ENCODE peak calls at places on chromosomes 16 and 17, in four cellular contexts. Z, I, O and Y are unnamed samples.

GRCh38 chr17:44878627-44879221 is 20.5 kb downstream of the EFTUD2 start:
- DNase-seq in Z (peak), I (peak), O (no peak), Y (no peak)

GRCh38 chr17:3049705-3050295 is 13.6 kb downstream of the OR1D5 start:
- DNase-seq in Z (no peak), I (no peak), O (no peak), Y (peak)

GRCh38 chr17:51351890-51352289 is 91.5 kb downstream of the UTP18 start:
- DNase-seq in Z (peak), I (peak), O (no peak), Y (no peak)

GRCh38 chr16:1768061-1768766 is 3.1 kb downstream of the NME3 start:
- DNase-seq in Z (no peak), I (no peak), O (no peak), Y (no peak)

GRCh38 chr17:58324409-58325288 is 3.9 kb downstream of the TSPOAP1 start:
- DNase-seq in Z (no peak), I (no peak), O (no peak), Y (peak)

GRCh38 chr16:8729779-8730334 is 55.4 kb downstream of the ABAT start:
- DNase-seq in Z (no peak), I (no peak), O (no peak), Y (no peak)

GRCh38 chr17:79645777-79646088 is 34.9 kb upstream of the RBFOX3 start:
- DNase-seq in Z (no peak), I (no peak), O (no peak), Y (no peak)

GRCh38 chr16:23679274-23679985 is 741 bp downstream of the PLK1 start:
- DNase-seq in Z (peak), I (no peak), O (no peak), Y (no peak)

GRCh38 chr17:82228278-82228841 is 482 bp upstream of the SLC16A3 start:
- DNase-seq in Z (no peak), I (no peak), O (no peak), Y (no peak)

GRCh38 chr16:11742041-11742535 is 569 bp downstream of the TXNDC11 start:
- DNase-seq in Z (no peak), I (no peak), O (peak), Y (no peak)

GRCh38 chr16:58462997-58463891 is 36.7 kb upstream of the NDRG4 start:
- DNase-seq in Z (no peak), I (no peak), O (no peak), Y (peak)

GRCh38 chr17:76270127-76270592 is 5.0 kb downstream of the UBALD2 start:
- DNase-seq in Z (no peak), I (no peak), O (no peak), Y (no peak)

GRCh38 chr16:75372236-75372856 is 61.0 kb downstream of the CFDP1 start:
- DNase-seq in Z (peak), I (no peak), O (no peak), Y (no peak)

GRCh38 chr17:76147211-76148014 is 6.4 kb upstream of the FOXJ1 start:
- DNase-seq in Z (peak), I (peak), O (no peak), Y (no peak)

GRCh38 chr16:48965391-48965790 is 316.2 kb downstream of the CBLN1 start:
- DNase-seq in Z (no peak), I (peak), O (no peak), Y (no peak)

GRCh38 chr17:44501866-44502265 is 1.3 kb downstream of the GPATCH8 start:
- DNase-seq in Z (peak), I (no peak), O (no peak), Y (no peak)